ENCODE peak calls at places on chromosomes 6 and 20, in six cellular contexts. One of them, this sample, is unnamed.

GRCh38 chr20:44810391-44811149 is at the start of gene RIMS4:
- DNase-seq in astrocyte of the spinal cord: no peak
- DNase-seq in Peyer's patch: no peak
- DNase-seq in dorsolateral prefrontal cortex: no peak
- DNase-seq in body of pancreas: no peak
- DNase-seq in left ventricle myocardium inferior: no peak
- DNase-seq in this sample: no peak

GRCh38 chr6:21665101-21665435 is 71.5 kb downstream of the SOX4 start:
- DNase-seq in astrocyte of the spinal cord: no peak
- DNase-seq in Peyer's patch: no peak
- DNase-seq in dorsolateral prefrontal cortex: no peak
- DNase-seq in body of pancreas: no peak
- DNase-seq in left ventricle myocardium inferior: no peak
- DNase-seq in this sample: no peak

GRCh38 chr6:30568245-30568644 is 3.0 kb upstream of the ABCF1 start:
- DNase-seq in astrocyte of the spinal cord: no peak
- DNase-seq in Peyer's patch: no peak
- DNase-seq in dorsolateral prefrontal cortex: no peak
- DNase-seq in body of pancreas: no peak
- DNase-seq in left ventricle myocardium inferior: no peak
- DNase-seq in this sample: no peak

GRCh38 chr6:16718301-16718700 is 43.0 kb downstream of the ATXN1 start:
- DNase-seq in astrocyte of the spinal cord: no peak
- DNase-seq in Peyer's patch: no peak
- DNase-seq in dorsolateral prefrontal cortex: no peak
- DNase-seq in body of pancreas: no peak
- DNase-seq in left ventricle myocardium inferior: no peak
- DNase-seq in this sample: no peak

GRCh38 chr6:153790048-153790447 is 249.0 kb upstream of the OPRM1 start:
- DNase-seq in astrocyte of the spinal cord: peak
- DNase-seq in Peyer's patch: no peak
- DNase-seq in dorsolateral prefrontal cortex: no peak
- DNase-seq in body of pancreas: no peak
- DNase-seq in left ventricle myocardium inferior: no peak
- DNase-seq in this sample: peak

GRCh38 chr20:61303675-61304074 is 51.6 kb downstream of the CDH4 start:
- DNase-seq in astrocyte of the spinal cord: no peak
- DNase-seq in Peyer's patch: no peak
- DNase-seq in dorsolateral prefrontal cortex: no peak
- DNase-seq in body of pancreas: no peak
- DNase-seq in left ventricle myocardium inferior: no peak
- DNase-seq in this sample: no peak

GRCh38 chr6:144340541-144341371 is 55.6 kb downstream of the UTRN start:
- DNase-seq in astrocyte of the spinal cord: no peak
- DNase-seq in Peyer's patch: no peak
- DNase-seq in dorsolateral prefrontal cortex: no peak
- DNase-seq in body of pancreas: no peak
- DNase-seq in left ventricle myocardium inferior: no peak
- DNase-seq in this sample: peak

GRCh38 chr20:25325073-25325472 is 65.6 kb downstream of the ABHD12 start:
- DNase-seq in astrocyte of the spinal cord: no peak
- DNase-seq in Peyer's patch: no peak
- DNase-seq in dorsolateral prefrontal cortex: no peak
- DNase-seq in body of pancreas: no peak
- DNase-seq in left ventricle myocardium inferior: no peak
- DNase-seq in this sample: no peak

GRCh38 chr6:142796571-142796970 is 148.4 kb downstream of the HIVEP2 start:
- DNase-seq in astrocyte of the spinal cord: peak
- DNase-seq in Peyer's patch: no peak
- DNase-seq in dorsolateral prefrontal cortex: no peak
- DNase-seq in body of pancreas: no peak
- DNase-seq in left ventricle myocardium inferior: no peak
- DNase-seq in this sample: no peak

GRCh38 chr6:118370722-118371121 is 177.4 kb upstream of the PLN start:
- DNase-seq in astrocyte of the spinal cord: no peak
- DNase-seq in Peyer's patch: no peak
- DNase-seq in dorsolateral prefrontal cortex: no peak
- DNase-seq in body of pancreas: no peak
- DNase-seq in left ventricle myocardium inferior: no peak
- DNase-seq in this sample: no peak

GRCh38 chr6:125002090-125002741 is 40.0 kb downstream of the RNF217 start:
- DNase-seq in astrocyte of the spinal cord: peak
- DNase-seq in Peyer's patch: no peak
- DNase-seq in dorsolateral prefrontal cortex: no peak
- DNase-seq in body of pancreas: no peak
- DNase-seq in left ventricle myocardium inferior: no peak
- DNase-seq in this sample: no peak

GRCh38 chr6:124964084-124964763 is 2.0 kb downstream of the RNF217 start:
- DNase-seq in astrocyte of the spinal cord: peak
- DNase-seq in Peyer's patch: no peak
- DNase-seq in dorsolateral prefrontal cortex: no peak
- DNase-seq in body of pancreas: peak
- DNase-seq in left ventricle myocardium inferior: no peak
- DNase-seq in this sample: peak

GRCh38 chr6:132551214-132551613 is 1.3 kb upstream of the TAAR8 start:
- DNase-seq in astrocyte of the spinal cord: no peak
- DNase-seq in Peyer's patch: no peak
- DNase-seq in dorsolateral prefrontal cortex: no peak
- DNase-seq in body of pancreas: no peak
- DNase-seq in left ventricle myocardium inferior: no peak
- DNase-seq in this sample: no peak

GRCh38 chr6:158377866-158378265 is 65.6 kb downstream of the TULP4 start:
- DNase-seq in astrocyte of the spinal cord: peak
- DNase-seq in Peyer's patch: no peak
- DNase-seq in dorsolateral prefrontal cortex: no peak
- DNase-seq in body of pancreas: no peak
- DNase-seq in left ventricle myocardium inferior: no peak
- DNase-seq in this sample: peak

GRCh38 chr20:32218156-32218900 is 10.6 kb downstream of the POFUT1 start:
- DNase-seq in astrocyte of the spinal cord: no peak
- DNase-seq in Peyer's patch: no peak
- DNase-seq in dorsolateral prefrontal cortex: no peak
- DNase-seq in body of pancreas: no peak
- DNase-seq in left ventricle myocardium inferior: no peak
- DNase-seq in this sample: no peak

GRCh38 chr20:41213150-41213820 is 75.9 kb downstream of the PLCG1 start:
- DNase-seq in astrocyte of the spinal cord: peak
- DNase-seq in Peyer's patch: no peak
- DNase-seq in dorsolateral prefrontal cortex: no peak
- DNase-seq in body of pancreas: no peak
- DNase-seq in left ventricle myocardium inferior: peak
- DNase-seq in this sample: peak

GRCh38 chr6:167399599-167399998 is 74.7 kb downstream of the TTLL2 start:
- DNase-seq in astrocyte of the spinal cord: no peak
- DNase-seq in Peyer's patch: no peak
- DNase-seq in dorsolateral prefrontal cortex: no peak
- DNase-seq in body of pancreas: no peak
- DNase-seq in left ventricle myocardium inferior: no peak
- DNase-seq in this sample: no peak

GRCh38 chr6:34600101-34600500 is 44.0 kb upstream of the SPDEF start:
- DNase-seq in astrocyte of the spinal cord: no peak
- DNase-seq in Peyer's patch: no peak
- DNase-seq in dorsolateral prefrontal cortex: no peak
- DNase-seq in body of pancreas: no peak
- DNase-seq in left ventricle myocardium inferior: no peak
- DNase-seq in this sample: no peak

GRCh38 chr6:41734666-41735426 is 562 bp downstream of the TFEB start:
- DNase-seq in astrocyte of the spinal cord: peak
- DNase-seq in Peyer's patch: peak
- DNase-seq in dorsolateral prefrontal cortex: peak
- DNase-seq in body of pancreas: peak
- DNase-seq in left ventricle myocardium inferior: peak
- DNase-seq in this sample: peak

GRCh38 chr6:299050-299980 is 7.0 kb downstream of the DUSP22 start:
- DNase-seq in astrocyte of the spinal cord: no peak
- DNase-seq in Peyer's patch: no peak
- DNase-seq in dorsolateral prefrontal cortex: no peak
- DNase-seq in body of pancreas: no peak
- DNase-seq in left ventricle myocardium inferior: no peak
- DNase-seq in this sample: peak

GRCh38 chr6:143701343-143702234 is 23.8 kb downstream of the PHACTR2 start:
- DNase-seq in astrocyte of the spinal cord: peak
- DNase-seq in Peyer's patch: no peak
- DNase-seq in dorsolateral prefrontal cortex: no peak
- DNase-seq in body of pancreas: no peak
- DNase-seq in left ventricle myocardium inferior: no peak
- DNase-seq in this sample: peak

GRCh38 chr20:44662256-44662655 is 10.8 kb upstream of the ADA start:
- DNase-seq in astrocyte of the spinal cord: no peak
- DNase-seq in Peyer's patch: no peak
- DNase-seq in dorsolateral prefrontal cortex: no peak
- DNase-seq in body of pancreas: no peak
- DNase-seq in left ventricle myocardium inferior: no peak
- DNase-seq in this sample: no peak

GRCh38 chr20:60036346-60037119 is 78.3 kb downstream of the CDH26 start:
- DNase-seq in astrocyte of the spinal cord: no peak
- DNase-seq in Peyer's patch: no peak
- DNase-seq in dorsolateral prefrontal cortex: no peak
- DNase-seq in body of pancreas: no peak
- DNase-seq in left ventricle myocardium inferior: no peak
- DNase-seq in this sample: no peak

GRCh38 chr20:60035486-60035885 is 77.3 kb downstream of the CDH26 start:
- DNase-seq in astrocyte of the spinal cord: no peak
- DNase-seq in Peyer's patch: no peak
- DNase-seq in dorsolateral prefrontal cortex: no peak
- DNase-seq in body of pancreas: no peak
- DNase-seq in left ventricle myocardium inferior: no peak
- DNase-seq in this sample: no peak

GRCh38 chr20:60039526-60039925 is 81.3 kb downstream of the CDH26 start:
- DNase-seq in astrocyte of the spinal cord: no peak
- DNase-seq in Peyer's patch: no peak
- DNase-seq in dorsolateral prefrontal cortex: no peak
- DNase-seq in body of pancreas: no peak
- DNase-seq in left ventricle myocardium inferior: no peak
- DNase-seq in this sample: no peak

GRCh38 chr20:60038400-60038799 is 80.2 kb downstream of the CDH26 start:
- DNase-seq in astrocyte of the spinal cord: no peak
- DNase-seq in Peyer's patch: no peak
- DNase-seq in dorsolateral prefrontal cortex: no peak
- DNase-seq in body of pancreas: no peak
- DNase-seq in left ventricle myocardium inferior: no peak
- DNase-seq in this sample: no peak

GRCh38 chr20:60037120-60037499 is 78.9 kb downstream of the CDH26 start:
- DNase-seq in astrocyte of the spinal cord: peak
- DNase-seq in Peyer's patch: no peak
- DNase-seq in dorsolateral prefrontal cortex: no peak
- DNase-seq in body of pancreas: no peak
- DNase-seq in left ventricle myocardium inferior: no peak
- DNase-seq in this sample: no peak
- TF ChIP-seq CTCF in astrocyte of the spinal cord: peak
- TF ChIP-seq CTCF in Peyer's patch: no peak
- TF ChIP-seq CTCF in dorsolateral prefrontal cortex: no peak
- TF ChIP-seq CTCF in body of pancreas: no peak
- TF ChIP-seq CTCF in left ventricle myocardium inferior: no peak
- TF ChIP-seq CTCF in this sample: no peak

GRCh38 chr6:7841781-7842468 is 68.7 kb downstream of the TXNDC5 start:
- DNase-seq in astrocyte of the spinal cord: no peak
- DNase-seq in Peyer's patch: no peak
- DNase-seq in dorsolateral prefrontal cortex: no peak
- DNase-seq in body of pancreas: no peak
- DNase-seq in left ventricle myocardium inferior: no peak
- DNase-seq in this sample: peak
- H3K4me3 ChIP-seq in astrocyte of the spinal cord: no peak
- H3K4me3 ChIP-seq in Peyer's patch: no peak
- H3K4me3 ChIP-seq in dorsolateral prefrontal cortex: no peak
- H3K4me3 ChIP-seq in body of pancreas: no peak
- H3K4me3 ChIP-seq in left ventricle myocardium inferior: no peak
- H3K4me3 ChIP-seq in this sample: no peak

DNA sequence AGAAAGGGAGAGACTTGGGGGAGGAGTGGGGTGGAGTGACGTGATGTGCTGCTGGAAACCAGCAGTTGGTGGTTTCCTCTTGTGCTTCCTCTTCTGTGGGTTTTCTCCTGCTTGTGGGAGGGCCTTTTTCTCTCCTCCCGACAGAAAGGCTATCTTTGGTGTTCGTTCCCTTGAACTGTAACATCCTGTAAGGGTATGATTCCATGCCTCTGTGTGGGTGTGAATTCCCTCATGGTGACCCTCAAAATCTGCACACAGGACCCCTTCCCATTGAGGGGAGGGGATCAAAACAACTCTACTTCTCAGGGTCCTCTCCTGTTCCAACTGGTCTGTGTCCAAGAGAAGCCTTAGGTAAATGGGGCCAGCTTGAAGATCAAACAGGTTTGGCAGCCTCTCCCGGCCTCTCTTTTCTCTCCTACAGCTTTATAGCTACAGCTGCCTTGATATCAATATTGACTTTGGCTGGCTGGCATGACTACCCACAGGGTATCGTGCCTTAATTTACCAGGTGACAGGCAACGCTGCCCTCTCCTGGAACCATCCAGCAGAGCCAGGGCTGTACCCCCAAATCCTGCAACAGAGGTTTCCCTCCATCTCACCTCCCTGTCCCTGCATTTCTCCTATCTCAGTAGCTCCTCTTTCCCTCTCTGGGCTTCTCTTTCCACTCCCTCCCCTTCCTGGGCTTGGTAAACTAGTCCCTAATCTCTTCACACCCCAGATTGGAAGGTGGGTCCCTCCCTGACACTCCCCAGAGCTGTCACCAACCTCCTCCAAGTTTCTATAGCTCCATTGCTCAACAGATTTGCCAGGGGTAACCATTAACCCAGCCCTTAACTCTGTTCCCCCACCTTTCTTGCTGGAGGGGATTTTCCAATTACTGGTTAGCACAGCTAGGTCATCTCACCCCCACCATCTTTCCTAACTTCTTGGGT is 1.5 kb upstream of the MSH5 start:
- DNase-seq in astrocyte of the spinal cord: peak
- DNase-seq in Peyer's patch: peak
- DNase-seq in dorsolateral prefrontal cortex: no peak
- DNase-seq in body of pancreas: peak
- DNase-seq in left ventricle myocardium inferior: no peak
- DNase-seq in this sample: peak
- TF ChIP-seq CTCF in astrocyte of the spinal cord: peak
- TF ChIP-seq CTCF in Peyer's patch: peak
- TF ChIP-seq CTCF in dorsolateral prefrontal cortex: no peak
- TF ChIP-seq CTCF in body of pancreas: no peak
- TF ChIP-seq CTCF in left ventricle myocardium inferior: no peak
- TF ChIP-seq CTCF in this sample: peak

GRCh38 chr20:49507741-49508434 is 25.4 kb upstream of the KCNB1 start:
- DNase-seq in astrocyte of the spinal cord: no peak
- DNase-seq in Peyer's patch: no peak
- DNase-seq in dorsolateral prefrontal cortex: no peak
- DNase-seq in body of pancreas: no peak
- DNase-seq in left ventricle myocardium inferior: no peak
- DNase-seq in this sample: no peak

GRCh38 chr20:49510562-49511117 is 28.2 kb upstream of the KCNB1 start:
- DNase-seq in astrocyte of the spinal cord: peak
- DNase-seq in Peyer's patch: no peak
- DNase-seq in dorsolateral prefrontal cortex: no peak
- DNase-seq in body of pancreas: peak
- DNase-seq in left ventricle myocardium inferior: peak
- DNase-seq in this sample: peak

GRCh38 chr20:49505518-49505917 is 23.1 kb upstream of the KCNB1 start:
- DNase-seq in astrocyte of the spinal cord: peak
- DNase-seq in Peyer's patch: no peak
- DNase-seq in dorsolateral prefrontal cortex: peak
- DNase-seq in body of pancreas: no peak
- DNase-seq in left ventricle myocardium inferior: no peak
- DNase-seq in this sample: peak

GRCh38 chr20:49511788-49512525 is 29.5 kb upstream of the KCNB1 start:
- DNase-seq in astrocyte of the spinal cord: no peak
- DNase-seq in Peyer's patch: no peak
- DNase-seq in dorsolateral prefrontal cortex: no peak
- DNase-seq in body of pancreas: no peak
- DNase-seq in left ventricle myocardium inferior: no peak
- DNase-seq in this sample: no peak

GRCh38 chr20:49508435-49509199 is 26.1 kb upstream of the KCNB1 start:
- DNase-seq in astrocyte of the spinal cord: peak
- DNase-seq in Peyer's patch: no peak
- DNase-seq in dorsolateral prefrontal cortex: no peak
- DNase-seq in body of pancreas: no peak
- DNase-seq in left ventricle myocardium inferior: no peak
- DNase-seq in this sample: peak
- H3K4me3 ChIP-seq in astrocyte of the spinal cord: no peak
- H3K4me3 ChIP-seq in Peyer's patch: no peak
- H3K4me3 ChIP-seq in dorsolateral prefrontal cortex: peak
- H3K4me3 ChIP-seq in body of pancreas: no peak
- H3K4me3 ChIP-seq in left ventricle myocardium inferior: no peak
- H3K4me3 ChIP-seq in this sample: no peak